ENCODE peak calls at places on chromosomes 4 and X, in five cellular contexts. S is HCT116, B is MM.1S, T is GM23248, R is SK-N-SH. Y is an unnamed sample. For H3K9me2, the result is how much of the 10 kb centered on the place peaks cover.

GRCh38 chrX:30735839-30736238 is 82.6 kb downstream of the GK start:
- DNase-seq in S (peak), B (peak), T (peak), R (peak), Y (peak)

GRCh38 chr4:26047795-26048194 is 133.8 kb downstream of the SMIM20 start:
- DNase-seq in S (no peak), B (no peak), T (no peak), R (no peak), Y (no peak)

GRCh38 chrX:10015711-10016515 is 48.8 kb downstream of the CLDN34 start:
- DNase-seq in S (no peak), B (peak), T (peak), R (peak), Y (peak)

GRCh38 chr4:105149771-105150170 is 3.1 kb downstream of the TET2 start:
- DNase-seq in S (no peak), B (no peak), T (no peak), R (no peak), Y (no peak)

GRCh38 chr4:162061214-162061613 is 102.6 kb downstream of the FSTL5 start:
- DNase-seq in S (peak), B (no peak), T (no peak), R (no peak), Y (no peak)

GRCh38 chr4:20196476-20196875 is 55.2 kb upstream of the SLIT2 start:
- DNase-seq in S (no peak), B (no peak), T (peak), R (no peak), Y (peak)

GRCh38 chrX:96883608-96884007 is at the start of gene RPA4:
- DNase-seq in S (no peak), B (no peak), T (no peak), R (no peak), Y (no peak)

GRCh38 chr4:75229783-75230570 is 284.2 kb downstream of the RCHY1 start:
- DNase-seq in S (no peak), B (peak), T (no peak), R (no peak), Y (no peak)

GRCh38 chr4:141569141-141569540 is 67.2 kb upstream of the IL15 start:
- DNase-seq in S (no peak), B (no peak), T (peak), R (no peak), Y (peak)

GRCh38 chr4:84379881-84380618 is 119.0 kb downstream of the NKX6-1 start:
- DNase-seq in S (no peak), B (no peak), T (peak), R (no peak), Y (peak)

GRCh38 chr4:102612824-102613366 is 111.7 kb downstream of the NFKB1 start:
- DNase-seq in S (no peak), B (peak), T (no peak), R (no peak), Y (peak)

GRCh38 chr4:109846395-109847098 is 1.4 kb upstream of the LRIT3 start:
- DNase-seq in S (no peak), B (no peak), T (no peak), R (no peak), Y (no peak)

GRCh38 chr4:101774807-101775206 is 15.7 kb upstream of the BANK1 start:
- DNase-seq in S (no peak), B (no peak), T (peak), R (no peak), Y (peak)

GRCh38 chr4:3725936-3726895 is 40.0 kb upstream of the ADRA2C start:
- DNase-seq in S (no peak), B (no peak), T (no peak), R (no peak), Y (no peak)

GRCh38 chr4:3836802-3837601 is 70.8 kb downstream of the ADRA2C start:
- DNase-seq in S (peak), B (peak), T (peak), R (no peak), Y (no peak)

GRCh38 chrX:46203115-46203514 is 342.1 kb downstream of the ZNF674 start:
- DNase-seq in S (no peak), B (no peak), T (no peak), R (no peak), Y (no peak)

GRCh38 chr4:148431401-148431800 is 10.8 kb downstream of the NR3C2 start:
- DNase-seq in S (no peak), B (no peak), T (no peak), R (peak), Y (no peak)

GRCh38 chr4:138875886-138876608 is 139.5 kb upstream of the NOCT start:
- DNase-seq in S (peak), B (no peak), T (peak), R (no peak), Y (peak)

GRCh38 chrX:21730011-21730410 is 27.9 kb downstream of the SMPX start:
- DNase-seq in S (no peak), B (no peak), T (no peak), R (no peak), Y (no peak)

GRCh38 chr4:141637565-141637964 is 1.2 kb downstream of the IL15 start:
- DNase-seq in S (no peak), B (peak), T (peak), R (no peak), Y (peak)

GRCh38 chr4:38539501-38539900 is 124.5 kb upstream of the KLF3 start:
- DNase-seq in S (no peak), B (no peak), T (no peak), R (no peak), Y (no peak)

GRCh38 chr4:125703443-125703842 is 388.7 kb downstream of the FAT4 start:
- DNase-seq in S (no peak), B (no peak), T (peak), R (no peak), Y (peak)

GRCh38 chr4:185955817-185956542 is 113.0 kb upstream of the TLR3 start:
- DNase-seq in S (no peak), B (no peak), T (no peak), R (peak), Y (no peak)

GRCh38 chr4:27148211-27148895 is 287.7 kb downstream of the STIM2 start:
- DNase-seq in S (no peak), B (no peak), T (peak), R (no peak), Y (peak)

GRCh38 chrX:29851971-29852605 is 363.3 kb upstream of the MAGEB2 start:
- DNase-seq in S (no peak), B (no peak), T (no peak), R (no peak), Y (no peak)

GRCh38 chrX:70498129-70498528 is 53.5 kb downstream of the DLG3 start:
- DNase-seq in S (no peak), B (peak), T (no peak), R (no peak), Y (no peak)

GRCh38 chr4:7828011-7828720 is 111.5 kb downstream of the AFAP1 start:
- DNase-seq in S (no peak), B (peak), T (peak), R (peak), Y (peak)

GRCh38 chr4:78057600-78058560 is 757 bp downstream of the FRAS1 start:
- DNase-seq in S (no peak), B (peak), T (peak), R (peak), Y (peak)

DNA sequence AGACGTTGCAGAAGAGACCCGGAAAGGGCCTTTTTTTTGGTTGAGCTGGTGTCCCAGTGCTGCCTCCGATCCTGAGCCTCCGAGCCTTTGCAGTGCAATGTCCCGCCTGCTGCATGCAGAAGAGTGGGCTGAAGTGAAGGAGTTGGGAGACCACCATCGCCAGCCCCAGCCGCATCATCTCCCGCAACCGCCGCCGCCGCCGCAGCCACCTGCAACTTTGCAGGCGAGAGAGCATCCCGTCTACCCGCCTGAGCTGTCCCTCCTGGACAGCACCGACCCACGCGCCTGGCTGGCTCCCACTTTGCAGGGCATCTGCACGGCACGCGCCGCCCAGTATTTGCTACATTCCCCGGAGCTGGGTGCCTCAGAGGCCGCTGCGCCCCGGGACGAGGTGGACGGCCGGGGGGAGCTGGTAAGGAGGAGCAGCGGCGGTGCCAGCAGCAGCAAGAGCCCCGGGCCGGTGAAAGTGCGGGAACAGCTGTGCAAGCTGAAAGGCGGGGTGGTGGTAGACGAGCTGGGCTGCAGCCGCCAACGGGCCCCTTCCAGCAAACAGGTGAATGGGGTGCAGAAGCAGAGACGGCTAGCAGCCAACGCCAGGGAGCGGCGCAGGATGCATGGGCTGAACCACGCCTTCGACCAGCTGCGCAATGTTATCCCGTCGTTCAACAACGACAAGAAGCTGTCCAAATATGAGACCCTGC is 427 bp downstream of the ATOH1 start:
- DNase-seq in S (no peak), B (peak), T (peak), R (peak), Y (no peak)
- H3K9ac ChIP-seq in S (no peak), B (no peak), T (no peak), R (no peak), Y (no peak)

DNA sequence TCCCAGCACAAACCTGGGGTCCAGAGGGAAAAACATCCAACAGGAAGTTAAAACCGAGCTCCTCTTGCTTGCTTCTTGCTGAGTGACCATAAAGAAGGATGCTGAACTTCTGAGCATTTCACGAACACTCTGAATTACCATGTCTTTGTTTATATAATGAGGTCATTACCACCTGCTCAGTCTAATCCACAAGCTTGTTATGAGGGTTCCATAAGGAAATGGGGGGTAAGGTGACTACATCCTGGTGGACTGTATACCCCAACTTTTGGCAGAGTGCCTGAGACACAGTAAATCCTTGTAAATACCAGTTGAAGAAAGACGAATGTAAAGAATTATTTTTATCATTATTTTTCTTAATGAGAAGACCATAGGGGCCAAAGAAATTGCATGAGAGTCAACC is 16.8 kb downstream of the CCDC149 start:
- DNase-seq in S (no peak), B (no peak), T (no peak), R (no peak), Y (no peak)
- TF ChIP-seq EZH2phosphoT487 in S (no peak), B (no peak), T (no peak), R (no peak), Y (no peak)

GRCh38 chr4:107863416-107863815 is 38.7 kb downstream of the SGMS2 start:
- DNase-seq in S (no peak), B (no peak), T (no peak), R (no peak), Y (no peak)

GRCh38 chr4:107866726-107867125 is 42.0 kb downstream of the SGMS2 start:
- DNase-seq in S (no peak), B (no peak), T (peak), R (no peak), Y (no peak)

GRCh38 chr4:107858158-107858742 is 33.5 kb downstream of the SGMS2 start:
- DNase-seq in S (no peak), B (no peak), T (no peak), R (no peak), Y (no peak)

GRCh38 chr4:107862658-107863057 is 37.9 kb downstream of the SGMS2 start:
- DNase-seq in S (peak), B (no peak), T (peak), R (no peak), Y (peak)

DNA sequence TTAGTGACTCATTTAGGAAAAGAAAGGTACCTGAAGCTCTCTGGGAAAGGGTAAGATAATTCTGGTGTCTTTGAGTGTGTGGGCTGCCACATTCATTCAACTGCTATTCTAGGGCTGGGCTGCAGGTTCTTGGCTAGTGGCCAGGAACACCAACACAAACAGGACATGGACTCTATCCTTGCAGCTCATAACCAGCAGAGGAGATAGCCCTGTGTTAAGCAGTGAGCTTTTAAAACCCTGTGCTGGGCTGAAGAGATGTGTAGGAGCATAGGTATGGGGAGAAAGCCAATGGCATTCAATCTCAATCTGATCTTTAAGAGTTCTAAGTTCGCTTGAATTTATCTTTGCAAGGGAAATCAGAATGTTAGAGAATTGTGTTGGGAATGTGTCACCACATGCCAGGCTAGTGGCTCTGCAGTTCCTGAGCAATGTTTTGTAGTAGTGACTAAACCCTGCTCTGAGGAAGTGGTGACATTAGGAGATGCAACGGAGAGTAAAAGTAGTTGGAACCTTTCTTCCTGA is 39.2 kb downstream of the SGMS2 start:
- DNase-seq in S (peak), B (no peak), T (peak), R (no peak), Y (peak)
- H3K9me2 ChIP-seq in S (under half), B (under half), T (under half), R (under half), Y (under half)

GRCh38 chrX:2502668-2503519 is 2.1 kb upstream of the DHRSX start:
- DNase-seq in S (no peak), B (no peak), T (peak), R (no peak), Y (no peak)
- H3K9ac ChIP-seq in S (no peak), B (no peak), T (no peak), R (no peak), Y (no peak)

DNA sequence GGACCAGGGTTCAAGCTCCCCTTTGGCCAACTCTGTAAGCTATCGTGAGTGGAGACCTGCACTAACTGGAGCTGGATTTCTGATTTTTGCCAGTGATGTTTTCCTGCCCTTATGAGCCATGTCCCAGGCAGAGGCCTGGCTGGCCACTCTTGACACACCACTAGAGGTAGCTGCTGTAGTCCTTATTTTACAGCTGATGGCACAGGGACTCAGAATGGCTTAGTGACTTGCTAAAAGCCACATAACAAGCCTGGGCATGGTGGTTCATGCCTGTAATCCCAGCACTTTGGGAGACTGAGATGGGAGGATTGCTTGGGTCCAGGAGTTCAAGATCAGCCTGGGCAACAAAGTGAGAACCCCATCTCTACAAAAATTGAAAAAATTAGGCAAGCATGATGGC is 33.4 kb downstream of the CYTL1 start:
- DNase-seq in S (no peak), B (no peak), T (peak), R (no peak), Y (peak)
- TF ChIP-seq EZH2phosphoT487 in S (no peak), B (no peak), T (no peak), R (no peak), Y (no peak)

GRCh38 chr4:174173360-174173759 is 110.1 kb downstream of the FBXO8 start:
- DNase-seq in S (no peak), B (no peak), T (no peak), R (no peak), Y (no peak)
- H3K9me2 ChIP-seq in S (under half), B (under half), T (under half), R (under half), Y (under half)

GRCh38 chr4:123649644-123650356 is 253.2 kb downstream of the SPRY1 start:
- DNase-seq in S (no peak), B (no peak), T (peak), R (no peak), Y (peak)
- H3K9ac ChIP-seq in S (no peak), B (no peak), T (peak), R (no peak), Y (no peak)

GRCh38 chrX:18792828-18793227 is 85.4 kb downstream of the PPEF1 start:
- DNase-seq in S (no peak), B (no peak), T (no peak), R (no peak), Y (no peak)
- TF ChIP-seq EZH2phosphoT487 in S (no peak), B (no peak), T (no peak), R (no peak), Y (no peak)